ENCODE peak calls at places on chromosomes 16 and 17, in six cellular contexts. One of them, this sample, is unnamed.

GRCh38 chr17:55215711-55216110 is 49.0 kb upstream of the HLF start:
- DNase-seq in K562: no peak
- DNase-seq in GM12891: no peak
- DNase-seq in HepG2: no peak
- DNase-seq in H1: no peak
- DNase-seq in GM12878: no peak
- DNase-seq in this sample: no peak

GRCh38 chr17:63753215-63753614 is 11.6 kb upstream of the STRADA start:
- DNase-seq in K562: no peak
- DNase-seq in GM12891: no peak
- DNase-seq in HepG2: no peak
- DNase-seq in H1: no peak
- DNase-seq in GM12878: no peak
- DNase-seq in this sample: no peak

GRCh38 chr17:82647593-82648164 is 565 bp downstream of the WDR45B start:
- DNase-seq in K562: peak; percentile 84
- DNase-seq in GM12891: peak; percentile 54
- DNase-seq in HepG2: no peak
- DNase-seq in H1: no peak
- DNase-seq in GM12878: no peak
- DNase-seq in this sample: peak; percentile 63

GRCh38 chr16:4375717-4376116 is 4.1 kb downstream of the VASN start:
- DNase-seq in K562: no peak
- DNase-seq in GM12891: no peak
- DNase-seq in HepG2: no peak
- DNase-seq in H1: no peak
- DNase-seq in GM12878: no peak
- DNase-seq in this sample: no peak

GRCh38 chr16:67884-68789 is 4.3 kb downstream of the RHBDF1 start:
- DNase-seq in K562: no peak
- DNase-seq in GM12891: no peak
- DNase-seq in HepG2: no peak
- DNase-seq in H1: no peak
- DNase-seq in GM12878: no peak
- DNase-seq in this sample: no peak

GRCh38 chr17:21163101-21163500 is 36.3 kb downstream of the DHRS7B start:
- DNase-seq in K562: no peak
- DNase-seq in GM12891: no peak
- DNase-seq in HepG2: no peak
- DNase-seq in H1: no peak
- DNase-seq in GM12878: no peak
- DNase-seq in this sample: no peak

GRCh38 chr16:87702325-87702811 is 63.4 kb downstream of the KLHDC4 start:
- DNase-seq in K562: peak; percentile 60
- DNase-seq in GM12891: peak; percentile 86
- DNase-seq in HepG2: peak; percentile 19
- DNase-seq in H1: peak; percentile 80
- DNase-seq in GM12878: peak; percentile 33
- DNase-seq in this sample: peak; percentile 78

GRCh38 chr16:21101631-21102420 is 48.8 kb downstream of the DNAH3 start:
- DNase-seq in K562: no peak
- DNase-seq in GM12891: no peak
- DNase-seq in HepG2: peak; percentile 43
- DNase-seq in H1: no peak
- DNase-seq in GM12878: no peak
- DNase-seq in this sample: no peak

GRCh38 chr17:79011451-79012147 is 2.0 kb upstream of the CANT1 start:
- DNase-seq in K562: no peak
- DNase-seq in GM12891: no peak
- DNase-seq in HepG2: no peak
- DNase-seq in H1: no peak
- DNase-seq in GM12878: no peak
- DNase-seq in this sample: no peak

GRCh38 chr16:27240948-27241531 is 27.5 kb downstream of the NSMCE1 start:
- DNase-seq in K562: no peak
- DNase-seq in GM12891: no peak
- DNase-seq in HepG2: no peak
- DNase-seq in H1: no peak
- DNase-seq in GM12878: no peak
- DNase-seq in this sample: no peak

GRCh38 chr17:28227278-28228108 is 91.5 kb upstream of the TMEM97 start:
- DNase-seq in K562: peak; percentile 25
- DNase-seq in GM12891: peak; percentile 44
- DNase-seq in HepG2: no peak
- DNase-seq in H1: peak; percentile 98
- DNase-seq in GM12878: no peak
- DNase-seq in this sample: no peak
- TF ChIP-seq POLR2AphosphoS5 in K562: no peak
- TF ChIP-seq POLR2AphosphoS5 in GM12891: no peak
- TF ChIP-seq POLR2AphosphoS5 in HepG2: no peak
- TF ChIP-seq POLR2AphosphoS5 in H1: peak; percentile 89
- TF ChIP-seq POLR2AphosphoS5 in GM12878: no peak
- TF ChIP-seq POLR2AphosphoS5 in this sample: no peak

GRCh38 chr16:80993293-80993691 is 13.4 kb downstream of the CMC2 start:
- DNase-seq in K562: no peak
- DNase-seq in GM12891: no peak
- DNase-seq in HepG2: peak; percentile 87
- DNase-seq in H1: no peak
- DNase-seq in GM12878: no peak
- DNase-seq in this sample: no peak
- TF ChIP-seq TAF1 in K562: no peak
- TF ChIP-seq TAF1 in GM12891: no peak
- TF ChIP-seq TAF1 in HepG2: no peak
- TF ChIP-seq TAF1 in H1: no peak
- TF ChIP-seq TAF1 in GM12878: no peak
- TF ChIP-seq TAF1 in this sample: no peak

DNA sequence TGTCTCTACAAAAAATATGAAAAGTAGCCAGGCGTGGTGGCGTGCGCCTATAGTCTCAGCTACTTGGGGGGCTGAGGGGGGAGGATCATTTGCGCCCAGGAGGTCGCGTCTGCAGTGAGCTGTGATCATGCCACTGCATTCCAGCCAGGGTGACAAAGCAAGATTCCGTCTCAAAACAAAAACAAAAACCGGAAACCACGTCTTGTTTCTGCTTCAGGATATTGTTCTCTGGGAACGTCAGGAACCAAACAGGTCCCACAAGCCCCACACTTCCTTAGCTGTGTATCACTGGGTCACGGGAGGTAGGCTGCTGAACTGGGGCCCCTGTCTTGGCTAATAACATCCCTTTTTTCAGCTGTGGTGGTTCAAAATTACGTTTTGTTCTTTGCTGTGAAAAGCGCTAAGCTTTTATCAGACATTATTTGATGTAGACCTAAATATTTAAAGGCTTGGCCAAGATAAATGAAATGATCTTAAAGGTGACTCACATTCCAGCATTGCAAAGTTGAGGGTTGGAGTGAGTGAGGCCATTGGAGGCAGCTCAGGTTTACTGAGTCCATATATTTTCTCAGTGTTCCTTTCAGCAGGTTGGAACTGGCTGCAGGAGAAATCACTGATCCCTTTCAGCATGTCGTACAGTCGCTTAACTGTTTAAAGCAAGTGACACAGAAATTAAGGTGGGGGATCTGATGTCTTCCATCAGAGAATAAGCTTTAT is 16.4 kb upstream of the SEC14L1 start:
- DNase-seq in K562: no peak
- DNase-seq in GM12891: no peak
- DNase-seq in HepG2: no peak
- DNase-seq in H1: no peak
- DNase-seq in GM12878: no peak
- DNase-seq in this sample: no peak
- TF ChIP-seq POLR2A in K562: peak; percentile 40
- TF ChIP-seq POLR2A in GM12891: no peak
- TF ChIP-seq POLR2A in HepG2: no peak
- TF ChIP-seq POLR2A in H1: no peak
- TF ChIP-seq POLR2A in GM12878: no peak
- TF ChIP-seq POLR2A in this sample: no peak

DNA sequence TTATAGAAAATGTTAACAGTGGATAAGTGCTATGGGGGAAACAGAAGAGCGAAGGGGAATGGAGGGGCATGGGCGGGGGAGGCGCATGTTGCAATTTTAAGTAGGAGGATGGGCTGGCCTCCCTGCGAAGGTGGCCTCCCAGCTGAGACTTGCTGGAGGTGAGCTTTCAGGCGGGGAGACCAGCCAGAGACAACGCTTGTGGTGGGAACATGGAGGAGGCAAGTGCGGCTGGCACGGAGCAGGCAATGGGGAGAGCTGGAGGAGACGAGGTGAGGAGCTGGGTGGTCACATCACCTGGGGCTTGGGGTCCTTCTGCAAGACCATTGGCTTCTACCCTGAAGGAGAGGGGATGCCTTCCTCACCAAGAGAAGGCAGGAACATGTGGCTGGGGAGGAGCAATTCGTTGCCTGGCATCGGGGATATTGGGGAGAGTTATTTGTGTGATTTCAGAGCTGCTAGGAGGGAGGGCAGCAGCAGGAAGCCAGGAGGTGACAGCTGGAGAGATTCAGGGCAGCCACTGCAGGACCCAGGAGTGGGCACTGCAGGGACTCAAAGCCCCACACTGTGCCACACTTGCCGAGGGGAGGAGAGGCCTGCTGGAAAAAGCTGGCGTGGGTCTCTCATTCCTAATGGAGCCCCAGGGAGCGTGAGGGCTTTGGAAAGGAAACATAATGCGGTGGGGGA is 34.4 kb downstream of the PMFBP1 start:
- DNase-seq in K562: no peak
- DNase-seq in GM12891: no peak
- DNase-seq in HepG2: no peak
- DNase-seq in H1: no peak
- DNase-seq in GM12878: no peak
- DNase-seq in this sample: no peak
- TF ChIP-seq POLR2AphosphoS5 in K562: no peak
- TF ChIP-seq POLR2AphosphoS5 in GM12891: no peak
- TF ChIP-seq POLR2AphosphoS5 in HepG2: no peak
- TF ChIP-seq POLR2AphosphoS5 in H1: no peak
- TF ChIP-seq POLR2AphosphoS5 in GM12878: no peak
- TF ChIP-seq POLR2AphosphoS5 in this sample: no peak